ENCODE peak calls at places on chromosome 5, in four cellular contexts. N is bronchial epithelial cell, D is BJ, Z is endothelial cell. Q is an unnamed sample.

GRCh38 chr5:133052317-133053175 is 733 bp downstream of the HSPA4 start:
- DNase-seq in N (peak), D (no peak), Z (peak), Q (peak)

GRCh38 chr5:116675628-116675910 is 100.9 kb upstream of the SEMA6A start:
- DNase-seq in N (no peak), D (no peak), Z (no peak), Q (no peak)

GRCh38 chr5:74338101-74338388 is 302.5 kb downstream of the ENC1 start:
- DNase-seq in N (no peak), D (no peak), Z (no peak), Q (no peak)

GRCh38 chr5:147560982-147561381 is 51.1 kb upstream of the DPYSL3 start:
- DNase-seq in N (peak), D (no peak), Z (no peak), Q (no peak)

GRCh38 chr5:39648539-39649200 is 223.9 kb upstream of the DAB2 start:
- DNase-seq in N (peak), D (no peak), Z (no peak), Q (no peak)

GRCh38 chr5:172778223-172778814 is 7.3 kb upstream of the DUSP1 start:
- DNase-seq in N (peak), D (no peak), Z (no peak), Q (no peak)

GRCh38 chr5:176559683-176560082 is 10.5 kb downstream of the CDHR2 start:
- DNase-seq in N (peak), D (no peak), Z (no peak), Q (no peak)

GRCh38 chr5:108078345-108078744 is 303.6 kb downstream of the FBXL17 start:
- DNase-seq in N (no peak), D (no peak), Z (no peak), Q (no peak)

GRCh38 chr5:73625314-73625904 is 587 bp upstream of the ARHGEF28 start:
- DNase-seq in N (no peak), D (no peak), Z (no peak), Q (no peak)

GRCh38 chr5:177440211-177440989 is 6.2 kb upstream of the PRR7 start:
- DNase-seq in N (no peak), D (no peak), Z (no peak), Q (no peak)

GRCh38 chr5:32852535-32852934 is 141.4 kb downstream of the NPR3 start:
- DNase-seq in N (peak), D (no peak), Z (no peak), Q (no peak)

GRCh38 chr5:9456435-9457042 is 89.3 kb downstream of the SEMA5A start:
- DNase-seq in N (no peak), D (peak), Z (no peak), Q (no peak)

GRCh38 chr5:151757233-151758140 is 944 bp downstream of the ATOX1 start:
- DNase-seq in N (peak), D (no peak), Z (no peak), Q (no peak)

GRCh38 chr5:132439521-132440206 is 50.9 kb downstream of the IRF1 start:
- DNase-seq in N (peak), D (peak), Z (no peak), Q (no peak)

GRCh38 chr5:57441557-57441956 is 41.1 kb downstream of the ACTBL2 start:
- DNase-seq in N (peak), D (peak), Z (no peak), Q (no peak)

DNA sequence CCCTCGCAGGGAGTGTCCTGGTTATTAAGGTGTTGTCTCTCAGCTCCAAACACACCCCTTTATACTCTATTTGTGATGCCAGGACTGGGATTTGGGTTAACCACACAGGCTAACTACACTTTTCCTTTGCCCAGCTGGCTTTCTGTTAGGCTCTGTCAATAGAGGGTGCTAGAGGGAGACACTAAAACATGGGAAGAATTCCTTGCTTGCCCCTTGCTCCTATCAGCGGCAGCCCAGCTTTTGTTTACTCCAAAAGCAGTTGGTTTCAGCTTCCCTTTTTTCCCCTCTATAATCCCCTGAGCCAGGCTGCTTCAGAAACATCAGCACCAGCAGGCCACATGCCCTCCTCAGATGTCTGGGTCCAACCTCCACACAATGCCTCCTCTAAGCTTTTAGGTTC is 297.1 kb downstream of the KCTD16 start:
- DNase-seq in N (peak), D (no peak), Z (peak), Q (no peak)
- TF ChIP-seq CTCF in N (peak), D (peak), Z (no peak), Q (no peak)

DNA sequence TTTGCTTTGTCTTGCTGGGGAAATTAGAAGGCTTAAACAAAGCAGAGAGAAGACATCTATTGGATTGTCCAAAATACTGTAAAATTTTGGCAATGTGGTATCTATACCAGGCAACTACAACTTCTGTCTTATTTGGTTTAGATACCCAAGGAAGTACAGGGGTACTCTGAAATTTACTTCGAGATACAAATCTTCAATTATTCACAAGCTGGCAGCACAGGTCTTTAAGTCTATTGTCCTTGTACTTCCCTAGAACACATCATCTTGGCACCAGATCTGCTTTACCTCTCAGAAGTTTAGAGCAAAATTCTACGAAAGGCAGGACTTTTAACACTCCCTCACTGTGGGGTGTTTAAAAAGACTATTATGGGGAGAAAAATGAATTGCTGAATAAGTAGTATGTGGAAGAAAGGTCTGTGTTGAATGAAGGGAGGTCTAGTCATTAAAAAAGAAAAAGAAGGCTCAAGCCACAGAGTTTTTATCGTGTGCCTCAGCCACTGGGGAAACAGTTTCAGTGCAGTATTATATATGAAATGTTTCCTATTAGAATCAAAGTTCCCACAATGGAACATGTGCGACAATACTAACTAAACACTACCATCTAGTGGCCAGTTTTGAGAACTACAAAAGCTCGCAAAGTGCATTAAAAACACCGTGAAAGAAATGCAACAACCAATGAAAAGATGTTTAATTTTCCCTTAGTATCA is 93.7 kb downstream of the PDE4D start:
- DNase-seq in N (peak), D (no peak), Z (peak), Q (no peak)
- TF ChIP-seq CTCF in N (peak), D (peak), Z (peak), Q (peak)

GRCh38 chr5:178441486-178442270 is 148.5 kb downstream of the COL23A1 start:
- DNase-seq in N (no peak), D (no peak), Z (no peak), Q (peak)
- TF ChIP-seq CTCF in N (no peak), D (no peak), Z (no peak), Q (no peak)

DNA sequence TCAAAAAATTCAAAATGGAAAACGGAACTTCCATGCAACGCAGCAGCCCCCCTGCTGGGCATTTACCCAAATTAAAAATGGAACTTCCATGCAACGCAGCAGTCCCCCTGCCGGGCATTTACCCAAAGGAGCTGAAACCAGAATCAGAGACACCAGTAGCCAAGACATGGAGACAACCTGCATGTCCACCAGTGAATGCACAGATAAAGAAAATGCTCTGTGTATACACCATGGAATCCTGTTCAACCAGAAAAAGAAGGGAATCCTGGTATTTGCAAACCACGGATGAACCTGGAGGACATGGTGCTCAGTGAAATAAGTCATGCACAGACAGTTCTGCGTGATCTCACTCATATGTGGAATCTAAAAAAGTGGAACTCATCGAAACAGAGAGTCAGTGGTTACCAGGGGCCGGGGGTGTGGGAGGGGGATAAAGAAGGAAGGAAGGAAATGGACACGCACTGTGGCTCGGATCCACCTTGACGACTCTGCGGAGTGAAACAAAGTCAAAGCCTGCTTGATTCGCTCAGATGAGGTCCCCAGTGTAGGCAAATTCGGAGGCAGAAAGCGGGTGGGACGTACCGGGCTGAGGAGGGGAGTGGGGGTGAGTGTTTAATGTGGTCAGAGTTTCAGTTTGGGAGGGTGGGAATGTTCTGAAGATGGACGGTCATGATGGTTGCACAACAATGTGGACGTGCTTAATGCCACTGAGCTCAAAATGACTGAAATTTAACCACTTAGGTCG is 40.2 kb upstream of the EXOC3 start:
- DNase-seq in N (no peak), D (no peak), Z (no peak), Q (peak)
- TF ChIP-seq CTCF in N (no peak), D (no peak), Z (no peak), Q (no peak)

Q was measured in coronary artery.